ENCODE peak calls at places on chromosome 16, in nine cellular contexts. One of them, this sample, is unnamed.

GRCh38 chr16:28321700-28322411 is 29.5 kb downstream of the SBK1 start:
- DNase-seq in RWPE1: peak
- DNase-seq in activated CD8-positive, alpha-beta T cell treated with anti-CD3 and anti-CD28 coated beads, Interleukin-2, amount 10 ng/mL, durations not matched to agents 7 days and 5 days: peak
- DNase-seq in Caki2: peak
- DNase-seq in HT1080: peak
- DNase-seq in dermis microvascular lymphatic vessel endothelial cell: no peak
- DNase-seq in activated naive CD4-positive, alpha-beta T cell treated with anti-CD3 and anti-CD28 coated beads for 36 hours: peak
- DNase-seq in left colon: no peak
- DNase-seq in NCI-H1694 treated with DMSO at 0.1 percent for 48 hours: peak
- DNase-seq in this sample: no peak

GRCh38 chr16:10080031-10080772 is 102.0 kb downstream of the GRIN2A start:
- DNase-seq in RWPE1: peak
- DNase-seq in activated CD8-positive, alpha-beta T cell treated with anti-CD3 and anti-CD28 coated beads, Interleukin-2, amount 10 ng/mL, durations not matched to agents 7 days and 5 days: no peak
- DNase-seq in Caki2: peak
- DNase-seq in HT1080: peak
- DNase-seq in dermis microvascular lymphatic vessel endothelial cell: no peak
- DNase-seq in activated naive CD4-positive, alpha-beta T cell treated with anti-CD3 and anti-CD28 coated beads for 36 hours: no peak
- DNase-seq in left colon: no peak
- DNase-seq in NCI-H1694 treated with DMSO at 0.1 percent for 48 hours: no peak
- DNase-seq in this sample: no peak

GRCh38 chr16:55242667-55243066 is 81.3 kb upstream of the IRX6 start:
- DNase-seq in RWPE1: no peak
- DNase-seq in activated CD8-positive, alpha-beta T cell treated with anti-CD3 and anti-CD28 coated beads, Interleukin-2, amount 10 ng/mL, durations not matched to agents 7 days and 5 days: no peak
- DNase-seq in Caki2: no peak
- DNase-seq in HT1080: no peak
- DNase-seq in dermis microvascular lymphatic vessel endothelial cell: no peak
- DNase-seq in activated naive CD4-positive, alpha-beta T cell treated with anti-CD3 and anti-CD28 coated beads for 36 hours: no peak
- DNase-seq in left colon: no peak
- DNase-seq in NCI-H1694 treated with DMSO at 0.1 percent for 48 hours: no peak
- DNase-seq in this sample: no peak

GRCh38 chr16:4123617-4124300 is 7.5 kb upstream of the ADCY9 start:
- DNase-seq in RWPE1: no peak
- DNase-seq in activated CD8-positive, alpha-beta T cell treated with anti-CD3 and anti-CD28 coated beads, Interleukin-2, amount 10 ng/mL, durations not matched to agents 7 days and 5 days: no peak
- DNase-seq in Caki2: no peak
- DNase-seq in HT1080: peak
- DNase-seq in dermis microvascular lymphatic vessel endothelial cell: no peak
- DNase-seq in activated naive CD4-positive, alpha-beta T cell treated with anti-CD3 and anti-CD28 coated beads for 36 hours: no peak
- DNase-seq in left colon: no peak
- DNase-seq in NCI-H1694 treated with DMSO at 0.1 percent for 48 hours: peak
- DNase-seq in this sample: no peak

GRCh38 chr16:58866935-58867334 is 132.8 kb upstream of the GOT2 start:
- DNase-seq in RWPE1: no peak
- DNase-seq in activated CD8-positive, alpha-beta T cell treated with anti-CD3 and anti-CD28 coated beads, Interleukin-2, amount 10 ng/mL, durations not matched to agents 7 days and 5 days: no peak
- DNase-seq in Caki2: no peak
- DNase-seq in HT1080: no peak
- DNase-seq in dermis microvascular lymphatic vessel endothelial cell: no peak
- DNase-seq in activated naive CD4-positive, alpha-beta T cell treated with anti-CD3 and anti-CD28 coated beads for 36 hours: no peak
- DNase-seq in left colon: no peak
- DNase-seq in NCI-H1694 treated with DMSO at 0.1 percent for 48 hours: no peak
- DNase-seq in this sample: no peak

GRCh38 chr16:12097523-12098428 is 121.2 kb downstream of the SNX29 start:
- DNase-seq in RWPE1: peak
- DNase-seq in activated CD8-positive, alpha-beta T cell treated with anti-CD3 and anti-CD28 coated beads, Interleukin-2, amount 10 ng/mL, durations not matched to agents 7 days and 5 days: no peak
- DNase-seq in Caki2: no peak
- DNase-seq in HT1080: no peak
- DNase-seq in dermis microvascular lymphatic vessel endothelial cell: no peak
- DNase-seq in activated naive CD4-positive, alpha-beta T cell treated with anti-CD3 and anti-CD28 coated beads for 36 hours: no peak
- DNase-seq in left colon: no peak
- DNase-seq in NCI-H1694 treated with DMSO at 0.1 percent for 48 hours: no peak
- DNase-seq in this sample: peak

GRCh38 chr16:63130942-63131341 is 1094.7 kb upstream of the CDH8 start:
- DNase-seq in RWPE1: no peak
- DNase-seq in activated CD8-positive, alpha-beta T cell treated with anti-CD3 and anti-CD28 coated beads, Interleukin-2, amount 10 ng/mL, durations not matched to agents 7 days and 5 days: no peak
- DNase-seq in Caki2: no peak
- DNase-seq in HT1080: no peak
- DNase-seq in dermis microvascular lymphatic vessel endothelial cell: no peak
- DNase-seq in activated naive CD4-positive, alpha-beta T cell treated with anti-CD3 and anti-CD28 coated beads for 36 hours: no peak
- DNase-seq in left colon: no peak
- DNase-seq in NCI-H1694 treated with DMSO at 0.1 percent for 48 hours: no peak
- DNase-seq in this sample: no peak

GRCh38 chr16:27650073-27650701 is 100.2 kb downstream of the KATNIP start:
- DNase-seq in RWPE1: no peak
- DNase-seq in activated CD8-positive, alpha-beta T cell treated with anti-CD3 and anti-CD28 coated beads, Interleukin-2, amount 10 ng/mL, durations not matched to agents 7 days and 5 days: no peak
- DNase-seq in Caki2: no peak
- DNase-seq in HT1080: no peak
- DNase-seq in dermis microvascular lymphatic vessel endothelial cell: no peak
- DNase-seq in activated naive CD4-positive, alpha-beta T cell treated with anti-CD3 and anti-CD28 coated beads for 36 hours: no peak
- DNase-seq in left colon: peak
- DNase-seq in NCI-H1694 treated with DMSO at 0.1 percent for 48 hours: no peak
- DNase-seq in this sample: peak

GRCh38 chr16:2157480-2158261 is 2.1 kb downstream of the TRAF7 start:
- DNase-seq in RWPE1: no peak
- DNase-seq in activated CD8-positive, alpha-beta T cell treated with anti-CD3 and anti-CD28 coated beads, Interleukin-2, amount 10 ng/mL, durations not matched to agents 7 days and 5 days: no peak
- DNase-seq in Caki2: no peak
- DNase-seq in HT1080: no peak
- DNase-seq in dermis microvascular lymphatic vessel endothelial cell: no peak
- DNase-seq in activated naive CD4-positive, alpha-beta T cell treated with anti-CD3 and anti-CD28 coated beads for 36 hours: no peak
- DNase-seq in left colon: peak
- DNase-seq in NCI-H1694 treated with DMSO at 0.1 percent for 48 hours: no peak
- DNase-seq in this sample: no peak

GRCh38 chr16:11848842-11849241 is 2.5 kb downstream of the RSL1D1 start:
- DNase-seq in RWPE1: no peak
- DNase-seq in activated CD8-positive, alpha-beta T cell treated with anti-CD3 and anti-CD28 coated beads, Interleukin-2, amount 10 ng/mL, durations not matched to agents 7 days and 5 days: no peak
- DNase-seq in Caki2: no peak
- DNase-seq in HT1080: peak
- DNase-seq in dermis microvascular lymphatic vessel endothelial cell: no peak
- DNase-seq in activated naive CD4-positive, alpha-beta T cell treated with anti-CD3 and anti-CD28 coated beads for 36 hours: no peak
- DNase-seq in left colon: no peak
- DNase-seq in NCI-H1694 treated with DMSO at 0.1 percent for 48 hours: no peak
- DNase-seq in this sample: no peak